ENCODE peak calls at places on chromosomes 3 and 15, in six cellular contexts. One of them, this sample, is unnamed.
A peak's percentile ranks its signal among the peaks of the same experiment; 100 is the strongest.

GRCh38 chr3:183178833-183179549 is 16.5 kb upstream of the LAMP3 start:
- DNase-seq in A549: peak; percentile 25
- DNase-seq in CD8-positive, alpha-beta T cell: peak; percentile 32
- DNase-seq in hepatocyte: peak; percentile 60
- DNase-seq in heart right ventricle: no peak
- DNase-seq in neural progenitor cell: peak; percentile 80
- DNase-seq in this sample: peak; percentile 68

GRCh38 chr3:170429050-170429449 is 10.4 kb downstream of the CLDN11 start:
- DNase-seq in A549: no peak
- DNase-seq in hepatocyte: no peak
- DNase-seq in neural progenitor cell: peak; percentile 22
- DNase-seq in heart right ventricle: no peak
- DNase-seq in CD8-positive, alpha-beta T cell: no peak
- DNase-seq in this sample: no peak

GRCh38 chr3:5840091-5840490 is 652.6 kb downstream of the EDEM1 start:
- DNase-seq in neural progenitor cell: no peak
- DNase-seq in A549: no peak
- DNase-seq in hepatocyte: no peak
- DNase-seq in heart right ventricle: no peak
- DNase-seq in CD8-positive, alpha-beta T cell: no peak
- DNase-seq in this sample: no peak

GRCh38 chr3:21645121-21645897 is 105.7 kb downstream of the ZNF385D start:
- DNase-seq in CD8-positive, alpha-beta T cell: no peak
- DNase-seq in heart right ventricle: peak; percentile 82
- DNase-seq in hepatocyte: no peak
- DNase-seq in A549: no peak
- DNase-seq in neural progenitor cell: no peak
- DNase-seq in this sample: no peak

GRCh38 chr3:154059798-154060197 is 61.4 kb upstream of the ARHGEF26 start:
- DNase-seq in heart right ventricle: no peak
- DNase-seq in CD8-positive, alpha-beta T cell: no peak
- DNase-seq in hepatocyte: peak; percentile 26
- DNase-seq in A549: no peak
- DNase-seq in neural progenitor cell: no peak
- DNase-seq in this sample: no peak

GRCh38 chr3:57048052-57048671 is 12.3 kb upstream of the SPATA12 start:
- DNase-seq in neural progenitor cell: no peak
- DNase-seq in hepatocyte: no peak
- DNase-seq in A549: no peak
- DNase-seq in CD8-positive, alpha-beta T cell: no peak
- DNase-seq in heart right ventricle: no peak
- DNase-seq in this sample: no peak

GRCh38 chr3:42369304-42369703 is 41.1 kb downstream of the LYZL4 start:
- DNase-seq in hepatocyte: peak; percentile 55
- DNase-seq in neural progenitor cell: peak; percentile 33
- DNase-seq in A549: no peak
- DNase-seq in heart right ventricle: peak; percentile 57
- DNase-seq in CD8-positive, alpha-beta T cell: no peak
- DNase-seq in this sample: no peak

GRCh38 chr15:92906563-92907081 is 6.5 kb downstream of the CHD2 start:
- DNase-seq in CD8-positive, alpha-beta T cell: peak; percentile 54
- DNase-seq in neural progenitor cell: no peak
- DNase-seq in hepatocyte: peak; percentile 65
- DNase-seq in A549: peak; percentile 78
- DNase-seq in heart right ventricle: no peak
- DNase-seq in this sample: no peak

GRCh38 chr3:11835028-11835639 is 11.6 kb downstream of the TAMM41 start:
- DNase-seq in A549: peak; percentile 30
- DNase-seq in heart right ventricle: no peak
- DNase-seq in neural progenitor cell: peak; percentile 16
- DNase-seq in CD8-positive, alpha-beta T cell: no peak
- DNase-seq in hepatocyte: peak; percentile 27
- DNase-seq in this sample: no peak

GRCh38 chr3:188191460-188191859 is 37.5 kb downstream of the LPP start:
- DNase-seq in heart right ventricle: no peak
- DNase-seq in neural progenitor cell: no peak
- DNase-seq in A549: no peak
- DNase-seq in hepatocyte: no peak
- DNase-seq in CD8-positive, alpha-beta T cell: no peak
- DNase-seq in this sample: no peak

GRCh38 chr3:45948409-45948808 is 5.1 kb downstream of the CXCR6 start:
- DNase-seq in hepatocyte: no peak
- DNase-seq in CD8-positive, alpha-beta T cell: no peak
- DNase-seq in neural progenitor cell: no peak
- DNase-seq in A549: no peak
- DNase-seq in heart right ventricle: no peak
- DNase-seq in this sample: no peak

GRCh38 chr3:65577875-65578274 is 460.8 kb downstream of the MAGI1 start:
- DNase-seq in CD8-positive, alpha-beta T cell: no peak
- DNase-seq in neural progenitor cell: no peak
- DNase-seq in hepatocyte: no peak
- DNase-seq in heart right ventricle: no peak
- DNase-seq in A549: no peak
- DNase-seq in this sample: no peak

GRCh38 chr15:68157074-68157473 is 48.1 kb downstream of the CALML4 start:
- DNase-seq in A549: no peak
- DNase-seq in CD8-positive, alpha-beta T cell: no peak
- DNase-seq in heart right ventricle: no peak
- DNase-seq in neural progenitor cell: no peak
- DNase-seq in hepatocyte: no peak
- DNase-seq in this sample: no peak

GRCh38 chr15:69994429-69995201 is 103.1 kb downstream of the TLE3 start:
- DNase-seq in A549: no peak
- DNase-seq in neural progenitor cell: no peak
- DNase-seq in hepatocyte: peak; percentile 32
- DNase-seq in heart right ventricle: no peak
- DNase-seq in CD8-positive, alpha-beta T cell: no peak
- DNase-seq in this sample: no peak

GRCh38 chr3:182921665-182922355 is 58.5 kb downstream of the DCUN1D1 start:
- DNase-seq in neural progenitor cell: no peak
- DNase-seq in hepatocyte: no peak
- DNase-seq in A549: no peak
- DNase-seq in heart right ventricle: no peak
- DNase-seq in CD8-positive, alpha-beta T cell: no peak
- DNase-seq in this sample: no peak

GRCh38 chr3:9937839-9938238 is 4.2 kb downstream of the CRELD1 start:
- DNase-seq in neural progenitor cell: no peak
- DNase-seq in CD8-positive, alpha-beta T cell: no peak
- DNase-seq in hepatocyte: no peak
- DNase-seq in A549: no peak
- DNase-seq in heart right ventricle: no peak
- DNase-seq in this sample: no peak

GRCh38 chr3:160052385-160053047 is 63.9 kb downstream of the IL12A start:
- DNase-seq in neural progenitor cell: no peak
- DNase-seq in heart right ventricle: peak; percentile 9
- DNase-seq in A549: no peak
- DNase-seq in CD8-positive, alpha-beta T cell: no peak
- DNase-seq in hepatocyte: no peak
- DNase-seq in this sample: no peak

GRCh38 chr15:89749951-89750559 is 994 bp downstream of the MESP1 start:
- DNase-seq in hepatocyte: no peak
- DNase-seq in neural progenitor cell: peak; percentile 45
- DNase-seq in A549: no peak
- DNase-seq in heart right ventricle: no peak
- DNase-seq in CD8-positive, alpha-beta T cell: no peak
- DNase-seq in this sample: no peak

GRCh38 chr3:100709840-100710235 is 544 bp downstream of the TFG start:
- DNase-seq in CD8-positive, alpha-beta T cell: peak; percentile 34
- DNase-seq in heart right ventricle: peak; percentile 18
- DNase-seq in neural progenitor cell: peak; percentile 92
- DNase-seq in A549: peak; percentile 21
- DNase-seq in hepatocyte: peak; percentile 80
- DNase-seq in this sample: peak; percentile 59

GRCh38 chr3:158312560-158313141 is 202.8 kb downstream of the RSRC1 start:
- DNase-seq in A549: no peak
- DNase-seq in CD8-positive, alpha-beta T cell: no peak
- DNase-seq in heart right ventricle: no peak
- DNase-seq in hepatocyte: no peak
- DNase-seq in neural progenitor cell: no peak
- DNase-seq in this sample: peak; percentile 1

GRCh38 chr3:32994045-32994444 is 42.6 kb downstream of the CCR4 start:
- DNase-seq in hepatocyte: no peak
- DNase-seq in A549: no peak
- DNase-seq in neural progenitor cell: no peak
- DNase-seq in heart right ventricle: no peak
- DNase-seq in CD8-positive, alpha-beta T cell: no peak
- DNase-seq in this sample: no peak

GRCh38 chr15:77753238-77753873 is 120.6 kb upstream of the LINGO1 start:
- DNase-seq in CD8-positive, alpha-beta T cell: no peak
- DNase-seq in hepatocyte: peak; percentile 77
- DNase-seq in heart right ventricle: no peak
- DNase-seq in A549: peak; percentile 18
- DNase-seq in neural progenitor cell: peak; percentile 90
- DNase-seq in this sample: no peak

GRCh38 chr15:78420766-78421165 is 17.2 kb upstream of the IREB2 start:
- DNase-seq in heart right ventricle: no peak
- DNase-seq in neural progenitor cell: no peak
- DNase-seq in CD8-positive, alpha-beta T cell: no peak
- DNase-seq in A549: no peak
- DNase-seq in hepatocyte: no peak
- DNase-seq in this sample: no peak

GRCh38 chr3:137194301-137194700 is 236.5 kb downstream of the IL20RB start:
- DNase-seq in CD8-positive, alpha-beta T cell: no peak
- DNase-seq in heart right ventricle: no peak
- DNase-seq in hepatocyte: no peak
- DNase-seq in A549: no peak
- DNase-seq in neural progenitor cell: peak; percentile 55
- DNase-seq in this sample: no peak

GRCh38 chr3:173398111-173398479 is 551 bp downstream of the NLGN1 start:
- DNase-seq in heart right ventricle: no peak
- DNase-seq in A549: no peak
- DNase-seq in CD8-positive, alpha-beta T cell: no peak
- DNase-seq in neural progenitor cell: peak; percentile 70
- DNase-seq in hepatocyte: no peak
- DNase-seq in this sample: no peak

DNA sequence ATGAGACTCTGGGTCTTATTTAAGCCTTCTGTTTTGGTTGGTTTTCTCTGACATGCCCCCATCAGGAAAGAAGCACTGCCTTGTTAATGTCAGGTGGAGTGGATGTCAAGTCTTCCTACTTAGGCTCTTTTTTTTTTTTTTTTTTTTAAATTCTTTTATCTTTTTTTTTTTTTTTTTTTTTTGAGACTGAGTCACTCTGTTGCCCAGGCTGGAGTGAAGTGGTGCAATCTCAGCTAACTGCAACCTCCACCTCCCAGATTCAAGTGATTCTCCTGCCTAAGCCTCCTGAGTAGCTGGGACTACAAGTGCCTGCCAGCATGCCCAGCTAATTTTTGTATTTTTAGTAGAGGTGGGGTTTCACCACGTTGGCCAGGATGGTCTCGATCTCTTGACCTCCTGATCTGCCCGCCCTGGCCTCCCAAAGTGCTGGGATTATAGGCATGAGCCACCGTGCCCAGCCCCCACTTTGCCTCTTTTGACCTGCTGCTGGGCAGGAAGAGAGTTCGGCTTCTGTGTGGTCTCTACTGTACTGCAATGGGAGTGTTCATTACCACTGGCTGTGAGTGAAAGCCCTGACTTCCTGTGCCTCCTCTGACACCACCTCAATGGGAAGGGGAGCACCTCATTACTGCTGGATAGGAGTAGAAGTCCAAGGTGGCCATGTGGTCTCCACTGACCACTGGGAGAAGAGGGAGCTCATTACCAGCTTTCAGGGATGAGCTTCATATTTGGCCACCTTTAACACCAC is 10.9 kb downstream of the CTDSPL start:
- DNase-seq in hepatocyte: no peak
- DNase-seq in neural progenitor cell: no peak
- DNase-seq in A549: no peak
- DNase-seq in heart right ventricle: no peak
- DNase-seq in CD8-positive, alpha-beta T cell: no peak
- DNase-seq in this sample: no peak
- H3K9me3 ChIP-seq in hepatocyte: peaks cover 3% of the 10 kb centered on the region
- H3K9me3 ChIP-seq in neural progenitor cell: peaks cover 3% of the 10 kb centered on the region
- H3K9me3 ChIP-seq in A549: peaks cover 11% of the 10 kb centered on the region
- H3K9me3 ChIP-seq in heart right ventricle: peaks cover 9% of the 10 kb centered on the region
- H3K9me3 ChIP-seq in CD8-positive, alpha-beta T cell: no peaks in the 10 kb centered on the region
- H3K9me3 ChIP-seq in this sample: peaks cover 19% of the 10 kb centered on the region

GRCh38 chr3:43637702-43638101 is 15.9 kb upstream of the ANO10 start:
- DNase-seq in neural progenitor cell: no peak
- DNase-seq in CD8-positive, alpha-beta T cell: no peak
- DNase-seq in hepatocyte: no peak
- DNase-seq in heart right ventricle: no peak
- DNase-seq in A549: no peak
- DNase-seq in this sample: no peak

GRCh38 chr3:43644443-43644842 is 22.6 kb upstream of the ANO10 start:
- DNase-seq in A549: no peak
- DNase-seq in hepatocyte: no peak
- DNase-seq in neural progenitor cell: no peak
- DNase-seq in CD8-positive, alpha-beta T cell: no peak
- DNase-seq in heart right ventricle: no peak
- DNase-seq in this sample: no peak

GRCh38 chr3:43632986-43633385 is 11.2 kb upstream of the ANO10 start:
- DNase-seq in A549: no peak
- DNase-seq in neural progenitor cell: no peak
- DNase-seq in heart right ventricle: no peak
- DNase-seq in CD8-positive, alpha-beta T cell: no peak
- DNase-seq in hepatocyte: no peak
- DNase-seq in this sample: no peak

GRCh38 chr3:43641306-43642114 is 19.7 kb upstream of the ANO10 start:
- DNase-seq in CD8-positive, alpha-beta T cell: no peak
- DNase-seq in neural progenitor cell: no peak
- DNase-seq in heart right ventricle: no peak
- DNase-seq in hepatocyte: no peak
- DNase-seq in A549: no peak
- DNase-seq in this sample: no peak

GRCh38 chr3:43638594-43639447 is 17.0 kb upstream of the ANO10 start:
- DNase-seq in neural progenitor cell: peak; percentile 6
- DNase-seq in hepatocyte: peak; percentile 27
- DNase-seq in CD8-positive, alpha-beta T cell: peak; percentile 46
- DNase-seq in heart right ventricle: no peak
- DNase-seq in A549: peak; percentile 54
- DNase-seq in this sample: peak; percentile 45
- TF ChIP-seq CTCF in neural progenitor cell: peak; percentile 34
- TF ChIP-seq CTCF in hepatocyte: peak; percentile 14
- TF ChIP-seq CTCF in CD8-positive, alpha-beta T cell: no peak
- TF ChIP-seq CTCF in heart right ventricle: no peak
- TF ChIP-seq CTCF in A549: peak; percentile 44
- TF ChIP-seq CTCF in this sample: peak; percentile 11

GRCh38 chr3:123021388-123021787 is 6.2 kb downstream of the SEMA5B start:
- DNase-seq in neural progenitor cell: peak; percentile 18
- DNase-seq in CD8-positive, alpha-beta T cell: no peak
- DNase-seq in A549: no peak
- DNase-seq in hepatocyte: no peak
- DNase-seq in heart right ventricle: no peak
- DNase-seq in this sample: no peak
- H3K4me3 ChIP-seq in neural progenitor cell: no peak overlapping the region
- H3K4me3 ChIP-seq in CD8-positive, alpha-beta T cell: no peak overlapping the region
- H3K4me3 ChIP-seq in A549: no peak overlapping the region
- H3K4me3 ChIP-seq in hepatocyte: no peak overlapping the region
- H3K4me3 ChIP-seq in heart right ventricle: no peak overlapping the region
- H3K4me3 ChIP-seq in this sample: no peak overlapping the region

GRCh38 chr3:13815088-13815683 is 64.7 kb downstream of the WNT7A start:
- DNase-seq in hepatocyte: no peak
- DNase-seq in heart right ventricle: no peak
- DNase-seq in CD8-positive, alpha-beta T cell: no peak
- DNase-seq in A549: no peak
- DNase-seq in neural progenitor cell: no peak
- DNase-seq in this sample: no peak
- H3K9me3 ChIP-seq in hepatocyte: no peaks in the 10 kb centered on the region
- H3K9me3 ChIP-seq in heart right ventricle: peaks cover 25% of the 10 kb centered on the region
- H3K9me3 ChIP-seq in CD8-positive, alpha-beta T cell: peaks cover 29% of the 10 kb centered on the region
- H3K9me3 ChIP-seq in A549: peaks cover 52% of the 10 kb centered on the region
- H3K9me3 ChIP-seq in neural progenitor cell: peaks cover 12% of the 10 kb centered on the region
- H3K9me3 ChIP-seq in this sample: peaks cover 22% of the 10 kb centered on the region

GRCh38 chr3:135739755-135740154 is 225.8 kb upstream of the PPP2R3A start:
- DNase-seq in neural progenitor cell: peak; percentile 71
- DNase-seq in hepatocyte: no peak
- DNase-seq in heart right ventricle: no peak
- DNase-seq in A549: no peak
- DNase-seq in CD8-positive, alpha-beta T cell: no peak
- DNase-seq in this sample: no peak
- TF ChIP-seq CTCF in neural progenitor cell: no peak
- TF ChIP-seq CTCF in hepatocyte: no peak
- TF ChIP-seq CTCF in heart right ventricle: no peak
- TF ChIP-seq CTCF in A549: no peak
- TF ChIP-seq CTCF in CD8-positive, alpha-beta T cell: no peak
- TF ChIP-seq CTCF in this sample: no peak

This sample was measured in Caco-2.